ENCODE peak calls at places on chromosomes 3 and 15, in five cellular contexts. Z, D, C, T and R are unnamed samples.

GRCh38 chr3:28050895-28051294 is 190.5 kb upstream of the CMC1 start:
- DNase-seq in Z (no peak), D (peak), C (peak), T (no peak), R (peak)

GRCh38 chr3:100796556-100796955 is 87.3 kb downstream of the TFG start:
- DNase-seq in Z (no peak), D (no peak), C (peak), T (no peak), R (peak)

GRCh38 chr3:1292571-1292970 is 199.7 kb downstream of the CNTN6 start:
- DNase-seq in Z (no peak), D (no peak), C (no peak), T (no peak), R (no peak)

GRCh38 chr3:126419886-126420786 is 25.4 kb downstream of the CFAP100 start:
- DNase-seq in Z (peak), D (no peak), C (no peak), T (peak), R (no peak)

GRCh38 chr15:27250223-27250622 is 279.2 kb downstream of the GABRG3 start:
- DNase-seq in Z (no peak), D (no peak), C (no peak), T (no peak), R (no peak)

GRCh38 chr15:52078876-52079700 is 33.5 kb downstream of the BCL2L10 start:
- DNase-seq in Z (peak), D (peak), C (peak), T (peak), R (peak)

GRCh38 chr15:25910832-25911231 is 47.7 kb upstream of the ATP10A start:
- DNase-seq in Z (no peak), D (no peak), C (no peak), T (no peak), R (no peak)

GRCh38 chr15:66760968-66761722 is 59.1 kb downstream of the SMAD6 start:
- DNase-seq in Z (no peak), D (no peak), C (no peak), T (no peak), R (no peak)

GRCh38 chr3:40306336-40306735 is 3.2 kb upstream of the EIF1B start:
- DNase-seq in Z (no peak), D (no peak), C (no peak), T (no peak), R (peak)

GRCh38 chr15:61796056-61796455 is 264.2 kb downstream of the VPS13C start:
- DNase-seq in Z (no peak), D (no peak), C (no peak), T (no peak), R (peak)

GRCh38 chr15:90000175-90000923 is 775 bp upstream of the ZNF710 start:
- DNase-seq in Z (peak), D (no peak), C (no peak), T (peak), R (peak)

GRCh38 chr15:73744293-73744692 is 8.9 kb downstream of the INSYN1 start:
- DNase-seq in Z (no peak), D (no peak), C (no peak), T (no peak), R (no peak)

GRCh38 chr3:188061133-188061532 is 92.8 kb upstream of the LPP start:
- DNase-seq in Z (no peak), D (peak), C (peak), T (peak), R (peak)

GRCh38 chr3:174784206-174784934 is 74.8 kb upstream of the NAALADL2 start:
- DNase-seq in Z (no peak), D (no peak), C (no peak), T (no peak), R (peak)

GRCh38 chr15:27831384-27832262 is 267.5 kb downstream of the OCA2 start:
- DNase-seq in Z (no peak), D (no peak), C (no peak), T (no peak), R (no peak)

GRCh38 chr3:24145981-24146822 is 201.1 kb downstream of the NR1D2 start:
- DNase-seq in Z (no peak), D (peak), C (no peak), T (no peak), R (peak)

GRCh38 chr3:120488296-120488695 is 37.5 kb upstream of the FSTL1 start:
- DNase-seq in Z (no peak), D (no peak), C (no peak), T (no peak), R (no peak)

GRCh38 chr15:90141646-90142045 is 39.4 kb upstream of the IDH2 start:
- DNase-seq in Z (no peak), D (no peak), C (no peak), T (peak), R (peak)

GRCh38 chr15:66094331-66094730 is 159.2 kb downstream of the MEGF11 start:
- DNase-seq in Z (no peak), D (no peak), C (no peak), T (no peak), R (no peak)

GRCh38 chr15:70763950-70764730 is 782 bp upstream of the UACA start:
- DNase-seq in Z (no peak), D (no peak), C (no peak), T (no peak), R (no peak)

GRCh38 chr15:81002254-81003022 is 1.7 kb downstream of the TLNRD1 start:
- DNase-seq in Z (peak), D (no peak), C (no peak), T (no peak), R (no peak)
- TF ChIP-seq CEBPB in Z (no peak), D (no peak), C (no peak), T (no peak), R (no peak)

DNA sequence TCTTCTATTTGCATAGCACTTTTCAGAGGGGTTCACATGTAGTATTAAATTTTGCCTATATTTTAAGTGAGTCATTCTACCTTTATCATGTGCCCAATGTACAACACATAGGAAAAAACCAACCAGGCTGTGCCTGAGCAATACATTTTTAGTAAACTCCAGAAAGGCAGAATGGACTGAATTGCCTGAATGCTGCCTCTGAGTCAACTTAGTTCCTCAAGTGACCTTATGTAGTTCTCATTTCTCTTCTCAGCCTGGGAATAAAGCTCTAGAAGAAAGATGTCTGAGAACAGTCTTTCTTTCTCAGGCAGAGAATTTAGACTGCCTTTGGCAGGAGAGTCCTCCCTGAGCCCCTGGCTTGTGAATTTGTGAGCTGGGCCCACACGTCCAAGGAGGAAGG is 13.0 kb downstream of the ST3GAL6 start:
- DNase-seq in Z (no peak), D (no peak), C (no peak), T (no peak), R (no peak)
- TF ChIP-seq CEBPB in Z (no peak), D (no peak), C (no peak), T (no peak), R (no peak)

GRCh38 chr15:82540055-82540983 is at the start of gene RPS17:
- DNase-seq in Z (peak), D (peak), C (peak), T (peak), R (peak)

GRCh38 chr15:82543155-82543554 is 2.9 kb upstream of the RPS17 start:
- DNase-seq in Z (no peak), D (no peak), C (no peak), T (peak), R (peak)

GRCh38 chr15:82538961-82539689 is 1.1 kb downstream of the RPS17 start:
- DNase-seq in Z (no peak), D (no peak), C (no peak), T (peak), R (no peak)

GRCh38 chr15:82539690-82540054 is 585 bp downstream of the RPS17 start:
- DNase-seq in Z (no peak), D (no peak), C (no peak), T (peak), R (no peak)

GRCh38 chr15:82540984-82541431 is 751 bp upstream of the RPS17 start:
- DNase-seq in Z (peak), D (peak), C (no peak), T (peak), R (peak)
- TF ChIP-seq CEBPB in Z (no peak), D (no peak), C (no peak), T (no peak), R (no peak)

GRCh38 chr3:72440491-72440890 is 407.8 kb downstream of the SHQ1 start:
- DNase-seq in Z (no peak), D (no peak), C (no peak), T (no peak), R (no peak)

GRCh38 chr3:72442755-72443154 is 405.5 kb downstream of the SHQ1 start:
- DNase-seq in Z (no peak), D (no peak), C (no peak), T (no peak), R (no peak)

GRCh38 chr3:72439321-72440183 is 408.7 kb downstream of the SHQ1 start:
- DNase-seq in Z (no peak), D (no peak), C (no peak), T (no peak), R (peak)

GRCh38 chr3:72444642-72445223 is 403.5 kb downstream of the SHQ1 start:
- DNase-seq in Z (no peak), D (no peak), C (no peak), T (no peak), R (peak)

GRCh38 chr3:72441284-72441994 is 406.8 kb downstream of the SHQ1 start:
- DNase-seq in Z (no peak), D (no peak), C (no peak), T (no peak), R (peak)
- TF ChIP-seq CEBPB in Z (no peak), D (no peak), C (no peak), T (no peak), R (no peak)

GRCh38 chr3:195274259-195274966 is 3.5 kb upstream of the XXYLT1 start:
- DNase-seq in Z (no peak), D (no peak), C (no peak), T (no peak), R (no peak)
- TF ChIP-seq CEBPB in Z (no peak), D (no peak), C (no peak), T (no peak), R (no peak)

GRCh38 chr3:145183261-145183660 is 977.7 kb downstream of the PLOD2 start:
- DNase-seq in Z (no peak), D (no peak), C (no peak), T (no peak), R (no peak)

GRCh38 chr3:145188079-145188785 is 972.8 kb downstream of the PLOD2 start:
- DNase-seq in Z (no peak), D (no peak), C (no peak), T (no peak), R (no peak)

GRCh38 chr3:145176907-145177306 is 984.1 kb downstream of the PLOD2 start:
- DNase-seq in Z (no peak), D (no peak), C (no peak), T (no peak), R (no peak)

GRCh38 chr3:145182196-145182911 is 978.6 kb downstream of the PLOD2 start:
- DNase-seq in Z (no peak), D (no peak), C (no peak), T (no peak), R (no peak)
- TF ChIP-seq CEBPB in Z (no peak), D (no peak), C (no peak), T (no peak), R (no peak)

DNA sequence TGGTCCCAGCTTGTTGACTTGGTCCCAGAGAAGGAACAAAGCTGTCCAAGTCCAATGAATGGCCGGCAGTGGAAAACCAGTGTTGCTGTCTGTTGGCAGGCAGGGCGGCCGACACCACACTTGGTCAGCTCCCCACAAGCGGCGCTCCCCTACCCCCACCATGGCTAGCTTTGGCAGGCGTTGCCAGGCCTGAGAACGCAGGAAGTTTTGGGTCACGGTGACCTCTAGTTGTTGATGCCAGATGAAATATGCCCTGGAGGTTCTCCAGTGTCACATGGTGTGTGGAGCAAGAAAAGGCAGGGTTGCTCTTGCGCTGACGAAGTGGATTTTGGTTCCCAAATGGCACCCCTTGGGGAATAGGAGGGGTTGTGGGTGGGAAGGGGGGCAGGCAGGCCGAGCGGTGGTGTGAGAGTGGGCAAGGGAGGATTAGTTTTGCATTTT is 72.7 kb upstream of the TPRG1 start:
- DNase-seq in Z (no peak), D (no peak), C (no peak), T (no peak), R (no peak)
- TF ChIP-seq CEBPB in Z (no peak), D (no peak), C (no peak), T (no peak), R (no peak)

DNA sequence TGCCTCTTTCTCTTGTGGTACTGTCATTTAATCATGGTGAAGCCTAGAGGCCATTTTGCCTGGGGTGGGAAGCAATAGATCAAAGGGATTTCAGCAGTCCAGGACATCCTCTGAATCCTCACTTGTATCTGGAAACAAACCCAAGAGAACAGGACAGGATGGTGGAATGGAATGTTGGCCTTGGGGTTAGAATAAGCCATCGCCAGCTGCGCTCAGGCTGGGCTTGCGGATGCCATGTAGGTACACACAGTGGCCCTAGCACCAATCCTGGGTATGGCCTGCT is 76.5 kb upstream of the ALDH1A3 start:
- DNase-seq in Z (no peak), D (no peak), C (no peak), T (no peak), R (no peak)
- TF ChIP-seq CEBPB in Z (no peak), D (no peak), C (no peak), T (no peak), R (no peak)